ENCODE peak calls at places on chromosomes 16 and 17, in five cellular contexts. J is HFFc6, O is tibial nerve, A is nephron progenitor cell, F is bronchial epithelial cell. H is an unnamed sample.
A peak's percentile ranks its signal among the peaks of the same experiment; 100 is the strongest.

GRCh38 chr16:68704232-68704867 is 32.7 kb upstream of the CDH1 start:
- DNase-seq in J (peak; percentile 63), O (peak; percentile 39), A (peak; percentile 78), F (peak; percentile 84), H (peak; percentile 81)

GRCh38 chr17:79484600-79485398 is 126.1 kb downstream of the RBFOX3 start:
- DNase-seq in J (no peak), O (no peak), A (no peak), F (no peak), H (no peak)

GRCh38 chr17:47225911-47226688 is 17.0 kb downstream of the MYL4 start:
- DNase-seq in J (no peak), O (no peak), A (no peak), F (no peak), H (no peak)

GRCh38 chr17:29084476-29085148 is 41.7 kb downstream of the PIPOX start:
- DNase-seq in J (no peak), O (no peak), A (peak; percentile 46), F (no peak), H (no peak)

GRCh38 chr16:27718136-27718766 is 168.3 kb downstream of the KATNIP start:
- DNase-seq in J (no peak), O (no peak), A (no peak), F (no peak), H (no peak)

GRCh38 chr17:31508310-31509094 is 117.0 kb downstream of the RAB11FIP4 start:
- DNase-seq in J (no peak), O (no peak), A (no peak), F (no peak), H (peak; percentile 73)

GRCh38 chr16:35570946-35571345 is 2111.5 kb downstream of the TP53TG3F start:
- DNase-seq in J (no peak), O (no peak), A (no peak), F (no peak), H (no peak)

GRCh38 chr17:57568340-57568739 is 176.8 kb downstream of the CCDC182 start:
- DNase-seq in J (no peak), O (no peak), A (no peak), F (no peak), H (no peak)

GRCh38 chr16:87602005-87602790 is at the start of gene JPH3:
- DNase-seq in J (no peak), O (no peak), A (peak; percentile 58), F (no peak), H (no peak)

DNA sequence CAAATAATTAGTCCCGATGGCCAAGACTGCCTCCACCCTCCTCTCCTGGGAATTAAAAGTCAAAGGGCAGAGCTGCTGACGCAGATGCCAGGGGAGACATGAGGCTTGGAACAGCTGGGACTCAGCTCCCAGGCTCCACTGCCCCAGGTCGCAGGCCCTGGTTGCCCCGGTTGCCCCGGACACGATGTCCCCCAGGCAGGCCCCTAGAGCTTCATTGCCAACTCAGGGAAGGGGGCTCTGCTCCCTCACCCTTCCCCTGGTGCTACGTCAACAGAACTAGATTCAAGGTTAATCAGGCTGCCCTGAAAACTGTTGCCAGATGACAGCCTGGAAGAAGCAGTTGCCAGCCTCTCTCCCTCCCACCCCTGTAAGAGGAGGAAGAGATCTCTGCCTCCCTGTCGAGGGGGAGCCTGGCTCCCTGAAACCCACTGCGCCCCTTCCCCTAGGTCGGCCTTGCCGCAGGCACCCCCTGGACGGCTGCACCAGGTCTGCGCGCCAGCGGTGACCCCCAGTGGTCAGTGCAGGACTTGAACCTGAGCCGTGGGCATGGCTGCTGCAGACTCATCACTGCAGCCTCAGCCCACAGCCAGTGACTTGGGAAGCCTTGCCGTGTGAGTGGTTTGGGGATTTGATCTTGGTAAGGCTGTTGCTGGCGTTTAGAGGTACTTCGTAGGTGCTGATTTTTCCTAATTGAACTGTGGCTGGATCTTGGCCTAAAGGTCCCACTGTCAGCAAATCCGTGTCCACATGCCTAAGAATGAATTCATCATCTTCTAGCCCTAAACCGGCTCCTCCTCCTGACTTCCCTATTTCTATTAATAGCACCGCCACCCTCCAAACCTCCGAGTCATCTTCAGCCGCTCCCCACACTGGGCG is 84.1 kb upstream of the TOB1 start:
- DNase-seq in J (peak; percentile 95), O (peak; percentile 59), A (peak; percentile 63), F (peak; percentile 92), H (peak; percentile 79)
- TF ChIP-seq CTCF in J (peak; percentile 92), O (peak; percentile 78), A (peak; percentile 50), F (peak; percentile 74), H (peak; percentile 89)

GRCh38 chr17:82226809-82227628 is 1.8 kb upstream of the SLC16A3 start:
- DNase-seq in J (no peak), O (no peak), A (no peak), F (no peak), H (no peak)
- TF ChIP-seq CTCF in J (no peak), O (no peak), A (no peak), F (no peak), H (no peak)

DNA sequence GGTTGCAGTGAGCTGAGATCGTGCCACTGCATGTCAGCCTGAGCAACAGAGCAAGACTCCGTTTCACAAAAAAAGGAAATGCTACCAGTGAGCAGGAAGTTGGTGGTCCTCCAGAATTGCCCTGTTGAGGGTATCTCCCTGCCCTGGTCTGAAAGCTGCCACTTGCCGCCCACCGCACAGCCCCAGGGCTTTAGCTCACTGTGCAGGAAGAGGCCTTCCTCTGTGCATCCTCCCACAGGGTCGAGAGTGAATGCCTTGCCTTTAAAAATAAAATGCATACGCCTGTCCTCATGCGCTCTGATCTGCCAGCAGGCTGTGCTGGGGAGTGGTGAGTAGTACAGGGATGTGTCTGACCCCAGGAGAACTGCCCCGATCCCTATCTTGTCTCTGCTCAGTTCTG is 587.5 kb downstream of the MAF start:
- DNase-seq in J (no peak), O (no peak), A (no peak), F (no peak), H (no peak)
- TF ChIP-seq CTCF in J (no peak), O (no peak), A (no peak), F (no peak), H (no peak)

GRCh38 chr17:1164935-1165556 is 14.7 kb downstream of the ABR start:
- DNase-seq in J (no peak), O (no peak), A (no peak), F (no peak), H (peak; percentile 62)
- TF ChIP-seq CTCF in J (no peak), O (no peak), A (no peak), F (no peak), H (peak; percentile 14)

GRCh38 chr17:13925579-13925978 is 143.7 kb upstream of the COX10 start:
- DNase-seq in J (no peak), O (no peak), A (no peak), F (no peak), H (no peak)
- TF ChIP-seq CTCF in J (peak; percentile 47), O (no peak), A (no peak), F (no peak), H (no peak)

DNA sequence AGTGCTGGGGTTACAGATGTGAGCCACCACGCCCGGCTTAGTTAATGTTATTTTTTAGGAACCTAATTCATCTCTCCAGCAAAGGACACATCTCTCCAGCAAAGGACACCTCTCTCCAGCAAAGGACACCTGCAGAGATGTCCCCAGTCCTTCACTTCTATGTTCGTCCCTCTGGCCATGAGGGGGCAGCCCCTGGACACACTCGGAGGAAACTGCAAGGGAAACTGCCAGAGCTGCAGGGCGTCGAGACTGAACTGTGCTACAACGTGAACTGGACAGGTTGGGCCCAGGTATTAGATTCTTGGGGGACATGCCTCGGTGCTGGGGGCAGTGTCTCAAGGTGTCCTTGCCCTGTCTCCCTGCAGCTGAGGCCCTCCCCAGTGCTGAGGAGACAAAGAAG is 4.7 kb downstream of the PFAS start:
- DNase-seq in J (no peak), O (no peak), A (no peak), F (peak; percentile 22), H (no peak)
- TF ChIP-seq CTCF in J (no peak), O (no peak), A (no peak), F (peak; percentile 29), H (no peak)

DNA sequence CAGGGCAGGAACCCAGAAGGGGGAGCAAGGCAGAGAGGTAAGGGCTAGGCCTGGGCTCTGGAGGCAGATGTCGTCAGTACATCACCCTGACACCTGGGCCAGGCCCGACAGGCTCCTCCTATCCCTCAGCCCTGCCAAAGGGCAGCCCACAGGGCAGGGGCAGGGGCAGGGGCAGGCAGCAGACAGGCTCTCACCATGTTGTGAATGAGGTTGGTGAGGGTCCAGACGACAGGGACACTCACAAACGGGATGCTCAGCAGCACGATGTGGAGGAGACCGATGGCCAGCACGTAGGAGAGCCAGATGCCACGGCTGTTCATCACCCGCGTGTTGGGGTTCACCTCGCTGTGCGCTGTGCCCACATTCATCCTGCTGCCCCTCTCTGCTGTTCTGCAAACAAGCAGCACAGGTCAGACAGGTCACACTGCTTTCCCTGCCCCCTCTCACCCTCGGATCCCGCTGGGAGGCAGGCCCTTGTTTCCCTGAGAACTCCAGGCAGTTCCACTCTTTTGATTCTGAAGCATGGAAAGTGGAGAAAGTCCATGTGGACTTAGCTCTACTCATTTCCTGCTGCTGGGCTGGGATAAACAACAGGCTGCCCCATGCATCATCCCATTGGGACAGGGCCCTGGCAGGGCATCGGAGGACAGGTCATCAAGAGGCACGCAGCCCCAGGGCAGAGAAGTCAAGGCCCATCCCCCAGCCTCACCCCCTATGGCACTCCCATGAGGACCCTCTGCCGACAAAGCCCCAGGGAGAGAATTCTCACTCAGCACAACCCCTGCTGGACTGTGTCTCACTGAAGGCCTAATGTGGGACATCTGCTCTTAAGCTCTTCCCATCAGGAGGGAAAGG is 3.3 kb downstream of the ORMDL3 start:
- DNase-seq in J (no peak), O (no peak), A (peak; percentile 39), F (no peak), H (no peak)
- TF ChIP-seq CTCF in J (no peak), O (no peak), A (no peak), F (no peak), H (no peak)

GRCh38 chr17:41415833-41416335 is 8.5 kb downstream of the KRT37 start:
- DNase-seq in J (peak; percentile 62), O (no peak), A (no peak), F (no peak), H (no peak)

GRCh38 chr17:41418116-41418860 is 6.1 kb downstream of the KRT37 start:
- DNase-seq in J (no peak), O (no peak), A (no peak), F (no peak), H (no peak)

GRCh38 chr17:41419712-41420111 is 4.7 kb downstream of the KRT37 start:
- DNase-seq in J (no peak), O (no peak), A (no peak), F (peak; percentile 46), H (no peak)

GRCh38 chr17:41416478-41416877 is 7.9 kb downstream of the KRT37 start:
- DNase-seq in J (no peak), O (no peak), A (no peak), F (no peak), H (no peak)

GRCh38 chr17:41417576-41418015 is 6.8 kb downstream of the KRT37 start:
- DNase-seq in J (no peak), O (no peak), A (no peak), F (peak; percentile 91), H (peak; percentile 41)
- TF ChIP-seq CTCF in J (peak; percentile 67), O (no peak), A (peak; percentile 40), F (peak; percentile 74), H (peak; percentile 33)

DNA sequence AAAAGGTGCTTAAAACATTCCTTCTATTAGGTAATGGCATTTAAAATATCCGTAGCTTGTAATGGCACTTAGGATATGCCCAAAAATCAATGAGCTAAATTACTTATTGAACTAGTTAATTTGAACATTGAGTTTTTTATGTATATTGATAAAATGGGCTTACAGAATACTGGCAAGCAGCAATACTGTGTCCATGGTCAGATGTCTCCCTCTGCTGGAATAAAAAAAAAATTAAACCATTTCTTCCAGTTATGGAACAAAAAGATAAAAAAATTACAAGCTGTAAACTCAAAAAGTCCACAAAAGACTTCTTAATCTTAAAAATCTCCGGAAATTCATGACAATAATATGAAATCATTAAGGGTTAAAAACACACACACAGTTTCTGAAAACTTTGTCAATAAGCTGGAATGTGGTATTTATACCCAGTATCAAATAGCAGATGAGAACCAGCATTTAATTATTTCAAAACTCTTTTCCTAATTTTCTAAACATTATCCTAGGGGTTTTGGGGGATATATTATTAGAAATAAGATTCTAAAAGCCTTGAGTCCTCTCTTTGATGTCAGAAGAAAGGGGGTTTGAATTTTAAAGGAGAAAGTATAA is 21.5 kb upstream of the PSMD7 start:
- DNase-seq in J (peak; percentile 1), O (no peak), A (no peak), F (peak; percentile 45), H (no peak)
- TF ChIP-seq CTCF in J (peak; percentile 80), O (peak; percentile 16), A (peak; percentile 50), F (peak; percentile 38), H (peak; percentile 18)